ENCODE peak calls at places on chromosomes 16 and 17, in eight cellular contexts. L, I, H, R, B, V, E and Z are unnamed samples.

GRCh38 chr17:18855831-18856624 is 1.9 kb upstream of the PRPSAP2 start:
- DNase-seq in H (peak), B (peak), L (peak), E (peak), R (peak), V (peak), I (peak), Z (peak)

GRCh38 chr16:15578824-15579223 is 64.1 kb downstream of the MARF1 start:
- DNase-seq in E (no peak), B (no peak), H (no peak), R (no peak), I (no peak), L (no peak), V (no peak), Z (no peak)

GRCh38 chr16:86396918-86397317 is 113.4 kb upstream of the FOXF1 start:
- DNase-seq in I (no peak), B (no peak), E (no peak), V (peak), H (peak), L (no peak), R (no peak), Z (peak)

GRCh38 chr16:86898386-86898785 is 320.0 kb downstream of the FOXL1 start:
- DNase-seq in E (no peak), V (no peak), L (no peak), H (no peak), R (no peak), I (no peak), B (no peak), Z (no peak)

GRCh38 chr16:27723711-27724490 is 174.0 kb downstream of the KATNIP start:
- DNase-seq in I (peak), B (no peak), H (no peak), L (no peak), E (peak), R (no peak), V (no peak), Z (no peak)

GRCh38 chr16:29854520-29855100 is 8.4 kb downstream of the CDIPT start:
- DNase-seq in L (no peak), E (no peak), R (no peak), B (no peak), V (no peak), H (peak), I (no peak), Z (no peak)

GRCh38 chr16:83863682-83864081 is 35.2 kb upstream of the MLYCD start:
- DNase-seq in B (no peak), I (no peak), L (no peak), R (no peak), H (no peak), V (no peak), E (no peak), Z (no peak)

GRCh38 chr17:67554634-67555033 is 163.1 kb upstream of the NOL11 start:
- DNase-seq in I (no peak), E (no peak), R (no peak), H (no peak), B (no peak), V (no peak), L (no peak), Z (no peak)

GRCh38 chr17:64149196-64149595 is 19.3 kb upstream of the ERN1 start:
- DNase-seq in H (no peak), R (no peak), L (no peak), I (no peak), B (no peak), V (no peak), E (no peak), Z (no peak)

GRCh38 chr16:23324727-23325126 is 22.6 kb downstream of the SCNN1B start:
- DNase-seq in B (no peak), E (peak), I (peak), R (no peak), V (no peak), L (no peak), H (no peak), Z (no peak)

GRCh38 chr17:57726838-57727237 is 18.3 kb downstream of the CCDC182 start:
- DNase-seq in B (no peak), R (no peak), L (no peak), V (no peak), E (no peak), I (no peak), H (no peak), Z (no peak)

GRCh38 chr17:47878203-47879027 is 17.6 kb upstream of the SP2 start:
- DNase-seq in H (peak), R (no peak), E (no peak), B (no peak), I (no peak), V (no peak), L (no peak), Z (no peak)

GRCh38 chr17:48335858-48336500 is 94.0 kb downstream of the SKAP1 start:
- DNase-seq in L (no peak), V (peak), B (peak), H (peak), E (peak), R (no peak), I (peak), Z (peak)

GRCh38 chr17:42519546-42520444 is 16.2 kb upstream of the NAGLU start:
- DNase-seq in B (no peak), R (no peak), I (no peak), V (peak), H (peak), L (peak), E (no peak), Z (no peak)

GRCh38 chr16:17723735-17724134 is 253.0 kb upstream of the XYLT1 start:
- DNase-seq in L (no peak), E (no peak), B (no peak), V (no peak), R (no peak), H (no peak), I (no peak), Z (no peak)

GRCh38 chr16:57149391-57149790 is 36.4 kb downstream of the PSME3IP1 start:
- DNase-seq in V (no peak), H (no peak), L (no peak), R (no peak), B (no peak), E (no peak), I (no peak), Z (no peak)

GRCh38 chr16:14354561-14355351 is 275.3 kb downstream of the PARN start:
- DNase-seq in R (peak), I (no peak), L (no peak), B (no peak), V (no peak), H (peak), E (no peak), Z (no peak)

GRCh38 chr16:57981636-57982035 is 10.7 kb upstream of the CNGB1 start:
- DNase-seq in H (no peak), B (no peak), V (no peak), R (no peak), E (no peak), I (no peak), L (no peak), Z (no peak)

GRCh38 chr17:48724241-48725004 is 1.4 kb downstream of the PRAC2 start:
- DNase-seq in E (peak), L (peak), R (peak), I (peak), B (peak), V (no peak), H (peak), Z (peak)

GRCh38 chr16:53893731-53894435 is 189.9 kb downstream of the FTO start:
- DNase-seq in B (no peak), R (no peak), V (no peak), L (peak), H (peak), I (peak), E (no peak), Z (no peak)

GRCh38 chr17:64938925-64939474 is 19.7 kb upstream of the LRRC37A3 start:
- DNase-seq in R (peak), I (no peak), E (no peak), H (peak), V (no peak), B (no peak), L (peak), Z (no peak)